ENCODE peak calls at places on chromosomes 13 and 19, in seven cellular contexts. J, X, G, C, E, W and B are unnamed samples.

GRCh38 chr13:78022164-78022877 is 103.7 kb upstream of the EDNRB start:
- DNase-seq in J (peak; percentile 95), G (no peak), X (no peak), E (no peak), W (no peak), C (no peak), B (no peak)

GRCh38 chr13:75749407-75749806 is 113.3 kb downstream of the LMO7 start:
- DNase-seq in W (no peak), G (no peak), X (peak; percentile 17), C (no peak), J (no peak), E (no peak), B (no peak)

GRCh38 chr19:48492925-48493717 is 18.5 kb downstream of the LMTK3 start:
- DNase-seq in E (peak; percentile 82), C (peak; percentile 98), J (peak; percentile 97), X (peak; percentile 100), G (peak; percentile 96), W (peak; percentile 98), B (peak; percentile 92)

GRCh38 chr19:2226840-2227360 is 9.2 kb downstream of the PLEKHJ1 start:
- DNase-seq in W (no peak), X (no peak), G (no peak), C (no peak), J (no peak), E (no peak), B (no peak)

GRCh38 chr13:107284168-107284567 is 716.2 kb upstream of the ARGLU1 start:
- DNase-seq in G (no peak), E (no peak), W (no peak), C (no peak), J (peak; percentile 83), X (no peak), B (no peak)

GRCh38 chr13:106496072-106496997 is 39.1 kb downstream of the EFNB2 start:
- DNase-seq in E (no peak), W (no peak), J (peak; percentile 99), G (no peak), C (no peak), X (no peak), B (no peak)

GRCh38 chr19:3873151-3873550 is 4.3 kb upstream of the ZFR2 start:
- DNase-seq in J (no peak), C (no peak), W (no peak), X (no peak), G (no peak), E (no peak), B (no peak)

GRCh38 chr13:108944760-108945159 is 315.3 kb downstream of the MYO16 start:
- DNase-seq in W (no peak), G (no peak), J (no peak), E (no peak), X (no peak), C (no peak), B (no peak)

GRCh38 chr13:90448466-90449037 is 898.9 kb upstream of the MIR17HG start:
- DNase-seq in G (no peak), J (peak; percentile 32), X (no peak), C (no peak), W (no peak), E (no peak), B (no peak)

GRCh38 chr13:23796546-23796945 is 92.7 kb downstream of the MIPEP start:
- DNase-seq in J (no peak), E (peak; percentile 34), W (no peak), C (no peak), X (no peak), G (no peak), B (no peak)

GRCh38 chr19:58557253-58558065 is 952 bp downstream of the UBE2M start:
- DNase-seq in E (no peak), W (no peak), J (no peak), X (no peak), G (no peak), C (no peak), B (no peak)

GRCh38 chr13:69857188-69857821 is 250.3 kb upstream of the ATXN8OS start:
- DNase-seq in G (peak; percentile 15), X (peak; percentile 82), C (peak; percentile 45), J (peak; percentile 64), E (peak; percentile 52), W (no peak), B (peak; percentile 63)

GRCh38 chr19:30864460-30865215 is 484.6 kb downstream of the TSHZ3 start:
- DNase-seq in E (no peak), J (no peak), X (no peak), C (no peak), G (no peak), W (no peak), B (no peak)

GRCh38 chr19:51339687-51340656 is 2.0 kb downstream of the VSIG10L start:
- DNase-seq in G (peak; percentile 98), J (peak; percentile 97), C (peak; percentile 91), E (peak; percentile 82), W (peak; percentile 99), X (peak; percentile 99), B (peak; percentile 60)
- TF ChIP-seq POLR2AphosphoS5 in G (peak; percentile 55), J (peak; percentile 12), C (peak; percentile 75), E (peak; percentile 70), W (peak; percentile 67), X (peak; percentile 74), B (peak; percentile 27)

DNA sequence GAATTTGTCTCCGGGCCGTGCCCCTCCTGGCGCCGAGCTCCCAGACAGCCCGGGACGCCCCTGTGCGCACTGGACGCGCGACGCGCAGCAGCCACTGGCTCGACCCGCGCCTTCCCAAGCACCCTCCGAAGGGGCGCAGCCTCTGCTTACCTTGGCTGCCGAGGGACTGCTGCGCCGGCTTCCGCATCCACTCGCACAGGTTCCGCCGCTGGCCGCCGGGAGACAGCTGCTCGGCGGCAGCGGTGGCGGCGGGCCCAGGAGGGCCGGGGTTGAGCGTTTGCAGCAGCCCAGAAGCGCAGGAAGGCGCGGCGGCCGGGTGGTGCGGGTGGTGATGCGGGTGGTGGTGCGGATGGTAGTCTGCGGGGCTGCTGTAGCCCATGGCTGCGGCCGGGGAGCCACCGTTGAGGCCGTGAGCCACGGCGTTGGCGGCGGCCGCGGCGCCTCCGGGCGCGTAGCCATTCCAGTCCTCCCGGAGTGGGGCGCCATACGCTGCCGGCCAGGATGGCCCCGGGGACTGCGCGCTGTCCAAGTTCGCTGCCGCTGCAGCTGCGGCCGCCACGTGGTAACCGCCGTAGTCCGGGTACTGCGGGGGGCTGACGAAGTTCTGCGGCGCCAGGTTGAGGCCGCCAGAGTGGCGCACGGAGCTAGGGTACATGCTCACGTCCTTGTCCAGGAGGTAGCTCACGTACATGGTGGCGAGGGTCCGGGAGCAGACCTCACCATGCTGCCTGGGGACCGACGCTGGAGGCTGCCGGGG is 621 bp downstream of the CDX2 start:
- DNase-seq in J (no peak), C (no peak), G (no peak), X (peak; percentile 72), E (no peak), W (peak; percentile 82), B (no peak)
- TF ChIP-seq EZH2 in J (peak; percentile 71), C (no peak), G (no peak), X (peak; percentile 77), E (peak; percentile 34), W (peak; percentile 99), B (peak; percentile 75)

GRCh38 chr19:15369594-15369891 is 10.0 kb downstream of the AKAP8 start:
- DNase-seq in E (no peak), X (no peak), W (no peak), C (no peak), J (no peak), G (no peak), B (no peak)

GRCh38 chr19:15367439-15367838 is 12.1 kb downstream of the AKAP8 start:
- DNase-seq in X (no peak), J (no peak), W (no peak), E (no peak), G (no peak), C (no peak), B (no peak)

GRCh38 chr19:15368798-15369593 is 10.6 kb downstream of the AKAP8 start:
- DNase-seq in C (no peak), J (no peak), G (no peak), E (no peak), W (no peak), X (no peak), B (no peak)

GRCh38 chr19:15368051-15368632 is 11.4 kb downstream of the AKAP8 start:
- DNase-seq in X (no peak), E (no peak), C (no peak), W (no peak), G (no peak), J (no peak), B (no peak)

DNA sequence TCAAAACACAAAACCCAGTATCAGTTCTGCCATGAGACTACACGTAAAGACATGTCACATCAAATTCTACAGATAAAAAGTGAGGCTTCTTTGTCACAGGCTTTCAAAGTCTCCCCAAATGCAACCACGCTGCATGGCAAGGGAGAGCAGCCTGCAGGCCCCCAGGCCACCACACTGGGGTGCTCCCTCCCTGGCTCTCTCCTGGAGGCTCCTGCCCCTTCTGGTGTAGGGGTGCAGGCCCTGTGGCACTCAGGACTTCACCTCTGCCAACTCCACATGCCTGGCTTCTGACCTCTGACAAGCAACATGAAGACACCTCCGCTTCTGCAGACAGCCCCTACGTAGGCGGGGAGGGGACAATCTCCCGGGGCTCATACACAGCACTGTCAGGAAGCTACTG is 14.3 kb downstream of the AKAP8 start:
- DNase-seq in E (no peak), J (no peak), G (no peak), C (no peak), X (no peak), W (no peak), B (no peak)
- TF ChIP-seq POLR2AphosphoS5 in E (no peak), J (no peak), G (no peak), C (no peak), X (no peak), W (no peak), B (no peak)

GRCh38 chr19:15450528-15450890 is 753 bp upstream of the WIZ start:
- DNase-seq in W (no peak), G (no peak), J (no peak), C (no peak), E (no peak), X (no peak), B (no peak)

GRCh38 chr19:15453906-15454305 is 4.2 kb upstream of the WIZ start:
- DNase-seq in C (no peak), W (no peak), E (no peak), X (no peak), J (no peak), G (no peak), B (no peak)

GRCh38 chr19:15452111-15453047 is 2.6 kb upstream of the WIZ start:
- DNase-seq in X (peak; percentile 99), E (peak; percentile 69), G (peak; percentile 99), W (peak; percentile 98), J (peak; percentile 94), C (peak; percentile 91), B (no peak)

GRCh38 chr19:15454371-15454800 is 4.6 kb upstream of the WIZ start:
- DNase-seq in C (no peak), W (no peak), G (no peak), E (no peak), X (no peak), J (no peak), B (no peak)

DNA sequence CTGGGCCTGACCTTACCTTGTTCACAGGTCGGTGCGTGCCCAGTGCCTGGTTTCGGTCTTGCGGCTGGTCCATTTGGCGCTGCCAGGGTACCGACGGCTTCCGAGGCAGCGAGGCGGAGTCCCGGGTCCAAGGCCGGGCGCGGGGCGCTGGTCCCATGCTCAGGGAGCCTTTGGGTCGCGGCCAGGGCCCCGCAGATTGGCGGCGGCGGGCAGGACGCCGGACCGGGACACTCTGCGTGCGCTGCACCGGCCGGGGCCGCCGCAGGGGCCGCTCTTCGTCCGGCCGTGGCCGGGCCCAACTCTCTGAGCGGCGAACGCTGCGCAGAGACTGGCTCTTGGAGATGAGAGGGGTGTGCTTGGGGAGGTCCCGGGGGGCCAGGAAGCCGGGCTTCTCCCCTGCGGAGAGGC is 3.3 kb upstream of the WIZ start:
- DNase-seq in W (no peak), G (no peak), J (peak; percentile 37), C (no peak), E (no peak), X (peak; percentile 64), B (no peak)
- TF ChIP-seq EZH2 in W (no peak), G (no peak), J (no peak), C (no peak), E (no peak), X (no peak), B (no peak)

GRCh38 chr19:588093-588742 is 1.5 kb upstream of the HCN2 start:
- DNase-seq in G (peak; percentile 39), W (peak; percentile 90), X (peak; percentile 92), E (peak; percentile 57), J (peak; percentile 59), C (peak; percentile 69), B (no peak)
- TF ChIP-seq POLR2AphosphoS5 in G (no peak), W (no peak), X (no peak), E (no peak), J (no peak), C (no peak), B (no peak)